ENCODE peak calls at places on chromosomes 1 and 21, in eight cellular contexts. One of them, this sample, is unnamed.
A peak's percentile ranks its signal among the peaks of the same experiment; 100 is the strongest.

GRCh38 chr21:37974081-37974480 is 57.8 kb upstream of the KCNJ6 start:
- DNase-seq in activated T-helper 1 cell treated with Interleukin-2 at 50 U/mL for 16 hours: no peak
- DNase-seq in AG10803: peak; percentile 2
- DNase-seq in astrocyte of the spinal cord: peak; percentile 32
- DNase-seq in G401: no peak
- DNase-seq in T-helper 1 cell: no peak
- DNase-seq in activated CD4-positive, alpha-beta T cell treated with anti-CD3 and anti-CD28 coated beads, Interleukin-2, amount 50 U/mL, for 1 hour: no peak
- DNase-seq in stimulated activated CD4-positive, alpha-beta T cell treated with anti-CD3 and anti-CD28 coated beads, Interleukin-2, amount 100 ng/mL, for 24 hours: no peak
- DNase-seq in this sample: no peak

GRCh38 chr1:241711326-241711725 is 59.2 kb downstream of the WDR64 start:
- DNase-seq in T-helper 1 cell: no peak
- DNase-seq in stimulated activated CD4-positive, alpha-beta T cell treated with anti-CD3 and anti-CD28 coated beads, Interleukin-2, amount 100 ng/mL, for 24 hours: no peak
- DNase-seq in astrocyte of the spinal cord: no peak
- DNase-seq in G401: no peak
- DNase-seq in activated T-helper 1 cell treated with Interleukin-2 at 50 U/mL for 16 hours: no peak
- DNase-seq in activated CD4-positive, alpha-beta T cell treated with anti-CD3 and anti-CD28 coated beads, Interleukin-2, amount 50 U/mL, for 1 hour: no peak
- DNase-seq in AG10803: no peak
- DNase-seq in this sample: no peak

GRCh38 chr1:20732071-20732587 is 374 bp downstream of the SH2D5 start:
- DNase-seq in stimulated activated CD4-positive, alpha-beta T cell treated with anti-CD3 and anti-CD28 coated beads, Interleukin-2, amount 100 ng/mL, for 24 hours: peak; percentile 73
- DNase-seq in T-helper 1 cell: peak; percentile 33
- DNase-seq in activated T-helper 1 cell treated with Interleukin-2 at 50 U/mL for 16 hours: peak; percentile 20
- DNase-seq in G401: peak; percentile 68
- DNase-seq in astrocyte of the spinal cord: peak; percentile 56
- DNase-seq in AG10803: peak; percentile 52
- DNase-seq in activated CD4-positive, alpha-beta T cell treated with anti-CD3 and anti-CD28 coated beads, Interleukin-2, amount 50 U/mL, for 1 hour: peak; percentile 39
- DNase-seq in this sample: peak; percentile 71

GRCh38 chr1:203167913-203168200 is 7.8 kb downstream of the MYBPH start:
- DNase-seq in astrocyte of the spinal cord: no peak
- DNase-seq in T-helper 1 cell: no peak
- DNase-seq in AG10803: no peak
- DNase-seq in activated T-helper 1 cell treated with Interleukin-2 at 50 U/mL for 16 hours: no peak
- DNase-seq in activated CD4-positive, alpha-beta T cell treated with anti-CD3 and anti-CD28 coated beads, Interleukin-2, amount 50 U/mL, for 1 hour: no peak
- DNase-seq in stimulated activated CD4-positive, alpha-beta T cell treated with anti-CD3 and anti-CD28 coated beads, Interleukin-2, amount 100 ng/mL, for 24 hours: no peak
- DNase-seq in G401: no peak
- DNase-seq in this sample: no peak

GRCh38 chr1:58287894-58288623 is 258.5 kb downstream of the OMA1 start:
- DNase-seq in T-helper 1 cell: no peak
- DNase-seq in activated T-helper 1 cell treated with Interleukin-2 at 50 U/mL for 16 hours: no peak
- DNase-seq in stimulated activated CD4-positive, alpha-beta T cell treated with anti-CD3 and anti-CD28 coated beads, Interleukin-2, amount 100 ng/mL, for 24 hours: no peak
- DNase-seq in G401: no peak
- DNase-seq in astrocyte of the spinal cord: no peak
- DNase-seq in activated CD4-positive, alpha-beta T cell treated with anti-CD3 and anti-CD28 coated beads, Interleukin-2, amount 50 U/mL, for 1 hour: no peak
- DNase-seq in AG10803: no peak
- DNase-seq in this sample: no peak

GRCh38 chr1:27137022-27137542 is 17.8 kb downstream of the SLC9A1 start:
- DNase-seq in stimulated activated CD4-positive, alpha-beta T cell treated with anti-CD3 and anti-CD28 coated beads, Interleukin-2, amount 100 ng/mL, for 24 hours: peak; percentile 80
- DNase-seq in astrocyte of the spinal cord: no peak
- DNase-seq in AG10803: no peak
- DNase-seq in activated T-helper 1 cell treated with Interleukin-2 at 50 U/mL for 16 hours: peak; percentile 66
- DNase-seq in activated CD4-positive, alpha-beta T cell treated with anti-CD3 and anti-CD28 coated beads, Interleukin-2, amount 50 U/mL, for 1 hour: peak; percentile 70
- DNase-seq in T-helper 1 cell: peak; percentile 68
- DNase-seq in G401: peak; percentile 71
- DNase-seq in this sample: peak; percentile 63

GRCh38 chr1:103489881-103490280 is 35.6 kb upstream of the RNPC3 start:
- DNase-seq in activated CD4-positive, alpha-beta T cell treated with anti-CD3 and anti-CD28 coated beads, Interleukin-2, amount 50 U/mL, for 1 hour: no peak
- DNase-seq in stimulated activated CD4-positive, alpha-beta T cell treated with anti-CD3 and anti-CD28 coated beads, Interleukin-2, amount 100 ng/mL, for 24 hours: no peak
- DNase-seq in activated T-helper 1 cell treated with Interleukin-2 at 50 U/mL for 16 hours: no peak
- DNase-seq in G401: no peak
- DNase-seq in T-helper 1 cell: no peak
- DNase-seq in astrocyte of the spinal cord: peak; percentile 21
- DNase-seq in AG10803: peak; percentile 13
- DNase-seq in this sample: no peak

GRCh38 chr1:17235135-17235880 is 13.6 kb upstream of the PADI3 start:
- DNase-seq in AG10803: no peak
- DNase-seq in activated CD4-positive, alpha-beta T cell treated with anti-CD3 and anti-CD28 coated beads, Interleukin-2, amount 50 U/mL, for 1 hour: no peak
- DNase-seq in astrocyte of the spinal cord: no peak
- DNase-seq in T-helper 1 cell: no peak
- DNase-seq in G401: no peak
- DNase-seq in stimulated activated CD4-positive, alpha-beta T cell treated with anti-CD3 and anti-CD28 coated beads, Interleukin-2, amount 100 ng/mL, for 24 hours: no peak
- DNase-seq in activated T-helper 1 cell treated with Interleukin-2 at 50 U/mL for 16 hours: no peak
- DNase-seq in this sample: no peak

GRCh38 chr1:29975036-29975694 is 738.8 kb downstream of the PTPRU start:
- DNase-seq in activated CD4-positive, alpha-beta T cell treated with anti-CD3 and anti-CD28 coated beads, Interleukin-2, amount 50 U/mL, for 1 hour: no peak
- DNase-seq in G401: no peak
- DNase-seq in astrocyte of the spinal cord: peak; percentile 47
- DNase-seq in stimulated activated CD4-positive, alpha-beta T cell treated with anti-CD3 and anti-CD28 coated beads, Interleukin-2, amount 100 ng/mL, for 24 hours: no peak
- DNase-seq in AG10803: peak; percentile 34
- DNase-seq in activated T-helper 1 cell treated with Interleukin-2 at 50 U/mL for 16 hours: no peak
- DNase-seq in T-helper 1 cell: no peak
- DNase-seq in this sample: no peak

GRCh38 chr1:153227810-153228209 is 10.4 kb downstream of the PRR9 start:
- DNase-seq in activated T-helper 1 cell treated with Interleukin-2 at 50 U/mL for 16 hours: no peak
- DNase-seq in G401: no peak
- DNase-seq in activated CD4-positive, alpha-beta T cell treated with anti-CD3 and anti-CD28 coated beads, Interleukin-2, amount 50 U/mL, for 1 hour: no peak
- DNase-seq in astrocyte of the spinal cord: no peak
- DNase-seq in T-helper 1 cell: no peak
- DNase-seq in stimulated activated CD4-positive, alpha-beta T cell treated with anti-CD3 and anti-CD28 coated beads, Interleukin-2, amount 100 ng/mL, for 24 hours: no peak
- DNase-seq in AG10803: no peak
- DNase-seq in this sample: no peak

GRCh38 chr1:161954466-161954865 is 69.2 kb downstream of the OLFML2B start:
- DNase-seq in stimulated activated CD4-positive, alpha-beta T cell treated with anti-CD3 and anti-CD28 coated beads, Interleukin-2, amount 100 ng/mL, for 24 hours: no peak
- DNase-seq in astrocyte of the spinal cord: peak; percentile 30
- DNase-seq in G401: no peak
- DNase-seq in activated CD4-positive, alpha-beta T cell treated with anti-CD3 and anti-CD28 coated beads, Interleukin-2, amount 50 U/mL, for 1 hour: no peak
- DNase-seq in AG10803: peak; percentile 58
- DNase-seq in T-helper 1 cell: no peak
- DNase-seq in activated T-helper 1 cell treated with Interleukin-2 at 50 U/mL for 16 hours: no peak
- DNase-seq in this sample: no peak

GRCh38 chr1:74790453-74790852 is 57.5 kb downstream of the TYW3 start:
- DNase-seq in activated CD4-positive, alpha-beta T cell treated with anti-CD3 and anti-CD28 coated beads, Interleukin-2, amount 50 U/mL, for 1 hour: no peak
- DNase-seq in G401: no peak
- DNase-seq in T-helper 1 cell: no peak
- DNase-seq in activated T-helper 1 cell treated with Interleukin-2 at 50 U/mL for 16 hours: no peak
- DNase-seq in astrocyte of the spinal cord: no peak
- DNase-seq in AG10803: no peak
- DNase-seq in stimulated activated CD4-positive, alpha-beta T cell treated with anti-CD3 and anti-CD28 coated beads, Interleukin-2, amount 100 ng/mL, for 24 hours: no peak
- DNase-seq in this sample: no peak

GRCh38 chr1:70656371-70656770 is 245.3 kb downstream of the CTH start:
- DNase-seq in T-helper 1 cell: no peak
- DNase-seq in stimulated activated CD4-positive, alpha-beta T cell treated with anti-CD3 and anti-CD28 coated beads, Interleukin-2, amount 100 ng/mL, for 24 hours: no peak
- DNase-seq in G401: no peak
- DNase-seq in AG10803: peak; percentile 50
- DNase-seq in astrocyte of the spinal cord: no peak
- DNase-seq in activated CD4-positive, alpha-beta T cell treated with anti-CD3 and anti-CD28 coated beads, Interleukin-2, amount 50 U/mL, for 1 hour: no peak
- DNase-seq in activated T-helper 1 cell treated with Interleukin-2 at 50 U/mL for 16 hours: no peak
- DNase-seq in this sample: no peak

GRCh38 chr1:230772457-230773395 is 25.5 kb downstream of the CAPN9 start:
- DNase-seq in activated CD4-positive, alpha-beta T cell treated with anti-CD3 and anti-CD28 coated beads, Interleukin-2, amount 50 U/mL, for 1 hour: no peak
- DNase-seq in astrocyte of the spinal cord: peak; percentile 26
- DNase-seq in G401: peak; percentile 93
- DNase-seq in stimulated activated CD4-positive, alpha-beta T cell treated with anti-CD3 and anti-CD28 coated beads, Interleukin-2, amount 100 ng/mL, for 24 hours: no peak
- DNase-seq in AG10803: peak; percentile 69
- DNase-seq in activated T-helper 1 cell treated with Interleukin-2 at 50 U/mL for 16 hours: no peak
- DNase-seq in T-helper 1 cell: no peak
- DNase-seq in this sample: peak; percentile 92

GRCh38 chr1:117824612-117825011 is 104.8 kb downstream of the GDAP2 start:
- DNase-seq in astrocyte of the spinal cord: peak; percentile 62
- DNase-seq in activated CD4-positive, alpha-beta T cell treated with anti-CD3 and anti-CD28 coated beads, Interleukin-2, amount 50 U/mL, for 1 hour: no peak
- DNase-seq in G401: no peak
- DNase-seq in stimulated activated CD4-positive, alpha-beta T cell treated with anti-CD3 and anti-CD28 coated beads, Interleukin-2, amount 100 ng/mL, for 24 hours: no peak
- DNase-seq in AG10803: peak; percentile 74
- DNase-seq in T-helper 1 cell: no peak
- DNase-seq in activated T-helper 1 cell treated with Interleukin-2 at 50 U/mL for 16 hours: no peak
- DNase-seq in this sample: no peak

GRCh38 chr1:161934278-161934608 is 89.4 kb downstream of the OLFML2B start:
- DNase-seq in activated CD4-positive, alpha-beta T cell treated with anti-CD3 and anti-CD28 coated beads, Interleukin-2, amount 50 U/mL, for 1 hour: no peak
- DNase-seq in AG10803: peak; percentile 34
- DNase-seq in stimulated activated CD4-positive, alpha-beta T cell treated with anti-CD3 and anti-CD28 coated beads, Interleukin-2, amount 100 ng/mL, for 24 hours: no peak
- DNase-seq in T-helper 1 cell: peak; percentile 2
- DNase-seq in G401: no peak
- DNase-seq in activated T-helper 1 cell treated with Interleukin-2 at 50 U/mL for 16 hours: no peak
- DNase-seq in astrocyte of the spinal cord: no peak
- DNase-seq in this sample: no peak

GRCh38 chr1:55213029-55213884 is 1.9 kb downstream of the USP24 start:
- DNase-seq in G401: peak; percentile 58
- DNase-seq in AG10803: no peak
- DNase-seq in stimulated activated CD4-positive, alpha-beta T cell treated with anti-CD3 and anti-CD28 coated beads, Interleukin-2, amount 100 ng/mL, for 24 hours: no peak
- DNase-seq in astrocyte of the spinal cord: no peak
- DNase-seq in activated T-helper 1 cell treated with Interleukin-2 at 50 U/mL for 16 hours: no peak
- DNase-seq in activated CD4-positive, alpha-beta T cell treated with anti-CD3 and anti-CD28 coated beads, Interleukin-2, amount 50 U/mL, for 1 hour: no peak
- DNase-seq in T-helper 1 cell: no peak
- DNase-seq in this sample: peak; percentile 54

GRCh38 chr1:55483523-55483922 is 268.4 kb upstream of the USP24 start:
- DNase-seq in T-helper 1 cell: no peak
- DNase-seq in G401: no peak
- DNase-seq in astrocyte of the spinal cord: no peak
- DNase-seq in stimulated activated CD4-positive, alpha-beta T cell treated with anti-CD3 and anti-CD28 coated beads, Interleukin-2, amount 100 ng/mL, for 24 hours: no peak
- DNase-seq in activated CD4-positive, alpha-beta T cell treated with anti-CD3 and anti-CD28 coated beads, Interleukin-2, amount 50 U/mL, for 1 hour: no peak
- DNase-seq in activated T-helper 1 cell treated with Interleukin-2 at 50 U/mL for 16 hours: no peak
- DNase-seq in AG10803: no peak
- DNase-seq in this sample: no peak

GRCh38 chr1:69328186-69328585 is 239.5 kb upstream of the LRRC7 start:
- DNase-seq in activated T-helper 1 cell treated with Interleukin-2 at 50 U/mL for 16 hours: no peak
- DNase-seq in AG10803: no peak
- DNase-seq in activated CD4-positive, alpha-beta T cell treated with anti-CD3 and anti-CD28 coated beads, Interleukin-2, amount 50 U/mL, for 1 hour: no peak
- DNase-seq in T-helper 1 cell: no peak
- DNase-seq in G401: no peak
- DNase-seq in astrocyte of the spinal cord: no peak
- DNase-seq in stimulated activated CD4-positive, alpha-beta T cell treated with anti-CD3 and anti-CD28 coated beads, Interleukin-2, amount 100 ng/mL, for 24 hours: no peak
- DNase-seq in this sample: no peak

GRCh38 chr21:28615276-28615675 is 377.4 kb downstream of the LTN1 start:
- DNase-seq in activated T-helper 1 cell treated with Interleukin-2 at 50 U/mL for 16 hours: no peak
- DNase-seq in activated CD4-positive, alpha-beta T cell treated with anti-CD3 and anti-CD28 coated beads, Interleukin-2, amount 50 U/mL, for 1 hour: no peak
- DNase-seq in T-helper 1 cell: no peak
- DNase-seq in astrocyte of the spinal cord: peak; percentile 77
- DNase-seq in AG10803: peak; percentile 85
- DNase-seq in G401: no peak
- DNase-seq in stimulated activated CD4-positive, alpha-beta T cell treated with anti-CD3 and anti-CD28 coated beads, Interleukin-2, amount 100 ng/mL, for 24 hours: no peak
- DNase-seq in this sample: no peak

GRCh38 chr1:17673335-17674075 is 81.6 kb upstream of the ACTL8 start:
- DNase-seq in AG10803: no peak
- DNase-seq in activated T-helper 1 cell treated with Interleukin-2 at 50 U/mL for 16 hours: no peak
- DNase-seq in G401: peak; percentile 69
- DNase-seq in stimulated activated CD4-positive, alpha-beta T cell treated with anti-CD3 and anti-CD28 coated beads, Interleukin-2, amount 100 ng/mL, for 24 hours: no peak
- DNase-seq in astrocyte of the spinal cord: no peak
- DNase-seq in activated CD4-positive, alpha-beta T cell treated with anti-CD3 and anti-CD28 coated beads, Interleukin-2, amount 50 U/mL, for 1 hour: no peak
- DNase-seq in T-helper 1 cell: no peak
- DNase-seq in this sample: peak; percentile 58

GRCh38 chr1:47898156-47898825 is 98.9 kb downstream of the TRABD2B start:
- DNase-seq in activated T-helper 1 cell treated with Interleukin-2 at 50 U/mL for 16 hours: no peak
- DNase-seq in T-helper 1 cell: no peak
- DNase-seq in G401: no peak
- DNase-seq in AG10803: no peak
- DNase-seq in activated CD4-positive, alpha-beta T cell treated with anti-CD3 and anti-CD28 coated beads, Interleukin-2, amount 50 U/mL, for 1 hour: no peak
- DNase-seq in stimulated activated CD4-positive, alpha-beta T cell treated with anti-CD3 and anti-CD28 coated beads, Interleukin-2, amount 100 ng/mL, for 24 hours: no peak
- DNase-seq in astrocyte of the spinal cord: no peak
- DNase-seq in this sample: no peak

GRCh38 chr1:43304771-43305300 is 4.1 kb downstream of the TIE1 start:
- DNase-seq in astrocyte of the spinal cord: no peak
- DNase-seq in stimulated activated CD4-positive, alpha-beta T cell treated with anti-CD3 and anti-CD28 coated beads, Interleukin-2, amount 100 ng/mL, for 24 hours: no peak
- DNase-seq in AG10803: no peak
- DNase-seq in activated CD4-positive, alpha-beta T cell treated with anti-CD3 and anti-CD28 coated beads, Interleukin-2, amount 50 U/mL, for 1 hour: no peak
- DNase-seq in T-helper 1 cell: no peak
- DNase-seq in G401: no peak
- DNase-seq in activated T-helper 1 cell treated with Interleukin-2 at 50 U/mL for 16 hours: no peak
- DNase-seq in this sample: no peak

GRCh38 chr1:166839600-166840308 is 479 bp downstream of the POGK start:
- DNase-seq in G401: peak; percentile 58
- DNase-seq in T-helper 1 cell: peak; percentile 43
- DNase-seq in activated CD4-positive, alpha-beta T cell treated with anti-CD3 and anti-CD28 coated beads, Interleukin-2, amount 50 U/mL, for 1 hour: peak; percentile 57
- DNase-seq in activated T-helper 1 cell treated with Interleukin-2 at 50 U/mL for 16 hours: peak; percentile 47
- DNase-seq in astrocyte of the spinal cord: peak; percentile 20
- DNase-seq in AG10803: peak; percentile 38
- DNase-seq in stimulated activated CD4-positive, alpha-beta T cell treated with anti-CD3 and anti-CD28 coated beads, Interleukin-2, amount 100 ng/mL, for 24 hours: peak; percentile 70
- DNase-seq in this sample: peak; percentile 53

GRCh38 chr1:96660503-96660902 is 61.1 kb upstream of the PTBP2 start:
- DNase-seq in activated CD4-positive, alpha-beta T cell treated with anti-CD3 and anti-CD28 coated beads, Interleukin-2, amount 50 U/mL, for 1 hour: no peak
- DNase-seq in activated T-helper 1 cell treated with Interleukin-2 at 50 U/mL for 16 hours: no peak
- DNase-seq in AG10803: peak; percentile 38
- DNase-seq in T-helper 1 cell: no peak
- DNase-seq in G401: no peak
- DNase-seq in stimulated activated CD4-positive, alpha-beta T cell treated with anti-CD3 and anti-CD28 coated beads, Interleukin-2, amount 100 ng/mL, for 24 hours: no peak
- DNase-seq in astrocyte of the spinal cord: peak; percentile 22
- DNase-seq in this sample: no peak

GRCh38 chr1:154609398-154610380 is 1.7 kb upstream of the ADAR start:
- DNase-seq in activated CD4-positive, alpha-beta T cell treated with anti-CD3 and anti-CD28 coated beads, Interleukin-2, amount 50 U/mL, for 1 hour: peak; percentile 46
- DNase-seq in AG10803: peak; percentile 32
- DNase-seq in activated T-helper 1 cell treated with Interleukin-2 at 50 U/mL for 16 hours: peak; percentile 32
- DNase-seq in astrocyte of the spinal cord: no peak
- DNase-seq in stimulated activated CD4-positive, alpha-beta T cell treated with anti-CD3 and anti-CD28 coated beads, Interleukin-2, amount 100 ng/mL, for 24 hours: peak; percentile 55
- DNase-seq in T-helper 1 cell: peak; percentile 53
- DNase-seq in G401: no peak
- DNase-seq in this sample: no peak

GRCh38 chr1:227789042-227789880 is 26.2 kb upstream of the PRSS38 start:
- DNase-seq in activated CD4-positive, alpha-beta T cell treated with anti-CD3 and anti-CD28 coated beads, Interleukin-2, amount 50 U/mL, for 1 hour: no peak
- DNase-seq in astrocyte of the spinal cord: peak; percentile 23
- DNase-seq in stimulated activated CD4-positive, alpha-beta T cell treated with anti-CD3 and anti-CD28 coated beads, Interleukin-2, amount 100 ng/mL, for 24 hours: no peak
- DNase-seq in T-helper 1 cell: no peak
- DNase-seq in AG10803: no peak
- DNase-seq in G401: peak; percentile 86
- DNase-seq in activated T-helper 1 cell treated with Interleukin-2 at 50 U/mL for 16 hours: no peak
- DNase-seq in this sample: peak; percentile 82

GRCh38 chr1:20712210-20712577 is 5.6 kb downstream of the KIF17 start:
- DNase-seq in activated T-helper 1 cell treated with Interleukin-2 at 50 U/mL for 16 hours: no peak
- DNase-seq in T-helper 1 cell: no peak
- DNase-seq in activated CD4-positive, alpha-beta T cell treated with anti-CD3 and anti-CD28 coated beads, Interleukin-2, amount 50 U/mL, for 1 hour: no peak
- DNase-seq in G401: no peak
- DNase-seq in astrocyte of the spinal cord: no peak
- DNase-seq in stimulated activated CD4-positive, alpha-beta T cell treated with anti-CD3 and anti-CD28 coated beads, Interleukin-2, amount 100 ng/mL, for 24 hours: no peak
- DNase-seq in AG10803: no peak
- DNase-seq in this sample: no peak

GRCh38 chr1:247639381-247639981 is 34.1 kb downstream of the OR2G3 start:
- DNase-seq in AG10803: peak; percentile 12
- DNase-seq in stimulated activated CD4-positive, alpha-beta T cell treated with anti-CD3 and anti-CD28 coated beads, Interleukin-2, amount 100 ng/mL, for 24 hours: peak; percentile 64
- DNase-seq in astrocyte of the spinal cord: peak; percentile 81
- DNase-seq in G401: peak; percentile 14
- DNase-seq in activated T-helper 1 cell treated with Interleukin-2 at 50 U/mL for 16 hours: no peak
- DNase-seq in activated CD4-positive, alpha-beta T cell treated with anti-CD3 and anti-CD28 coated beads, Interleukin-2, amount 50 U/mL, for 1 hour: no peak
- DNase-seq in T-helper 1 cell: no peak
- DNase-seq in this sample: peak; percentile 7

GRCh38 chr1:247906504-247907047 is 11.2 kb downstream of the OR2W3 start:
- DNase-seq in AG10803: no peak
- DNase-seq in stimulated activated CD4-positive, alpha-beta T cell treated with anti-CD3 and anti-CD28 coated beads, Interleukin-2, amount 100 ng/mL, for 24 hours: peak; percentile 10
- DNase-seq in astrocyte of the spinal cord: peak; percentile 69
- DNase-seq in T-helper 1 cell: no peak
- DNase-seq in activated CD4-positive, alpha-beta T cell treated with anti-CD3 and anti-CD28 coated beads, Interleukin-2, amount 50 U/mL, for 1 hour: no peak
- DNase-seq in G401: no peak
- DNase-seq in activated T-helper 1 cell treated with Interleukin-2 at 50 U/mL for 16 hours: no peak
- DNase-seq in this sample: no peak

GRCh38 chr1:42847721-42848470 is 1.5 kb downstream of the ZNF691 start:
- DNase-seq in activated T-helper 1 cell treated with Interleukin-2 at 50 U/mL for 16 hours: no peak
- DNase-seq in G401: no peak
- DNase-seq in AG10803: no peak
- DNase-seq in T-helper 1 cell: no peak
- DNase-seq in activated CD4-positive, alpha-beta T cell treated with anti-CD3 and anti-CD28 coated beads, Interleukin-2, amount 50 U/mL, for 1 hour: no peak
- DNase-seq in astrocyte of the spinal cord: no peak
- DNase-seq in stimulated activated CD4-positive, alpha-beta T cell treated with anti-CD3 and anti-CD28 coated beads, Interleukin-2, amount 100 ng/mL, for 24 hours: peak; percentile 17
- DNase-seq in this sample: no peak

GRCh38 chr1:11990303-11991032 is 10.2 kb downstream of the MFN2 start:
- DNase-seq in astrocyte of the spinal cord: no peak
- DNase-seq in T-helper 1 cell: no peak
- DNase-seq in G401: no peak
- DNase-seq in AG10803: no peak
- DNase-seq in activated T-helper 1 cell treated with Interleukin-2 at 50 U/mL for 16 hours: no peak
- DNase-seq in activated CD4-positive, alpha-beta T cell treated with anti-CD3 and anti-CD28 coated beads, Interleukin-2, amount 50 U/mL, for 1 hour: no peak
- DNase-seq in stimulated activated CD4-positive, alpha-beta T cell treated with anti-CD3 and anti-CD28 coated beads, Interleukin-2, amount 100 ng/mL, for 24 hours: no peak
- DNase-seq in this sample: no peak

GRCh38 chr1:19559641-19560040 is 74.3 kb upstream of the CAPZB start:
- DNase-seq in T-helper 1 cell: no peak
- DNase-seq in activated T-helper 1 cell treated with Interleukin-2 at 50 U/mL for 16 hours: no peak
- DNase-seq in stimulated activated CD4-positive, alpha-beta T cell treated with anti-CD3 and anti-CD28 coated beads, Interleukin-2, amount 100 ng/mL, for 24 hours: no peak
- DNase-seq in astrocyte of the spinal cord: peak; percentile 86
- DNase-seq in AG10803: peak; percentile 78
- DNase-seq in activated CD4-positive, alpha-beta T cell treated with anti-CD3 and anti-CD28 coated beads, Interleukin-2, amount 50 U/mL, for 1 hour: no peak
- DNase-seq in G401: no peak
- DNase-seq in this sample: no peak

GRCh38 chr1:93346472-93346991 is 825 bp downstream of the DR1 start:
- DNase-seq in AG10803: peak; percentile 31
- DNase-seq in T-helper 1 cell: peak; percentile 37
- DNase-seq in activated CD4-positive, alpha-beta T cell treated with anti-CD3 and anti-CD28 coated beads, Interleukin-2, amount 50 U/mL, for 1 hour: no peak
- DNase-seq in astrocyte of the spinal cord: peak; percentile 22
- DNase-seq in stimulated activated CD4-positive, alpha-beta T cell treated with anti-CD3 and anti-CD28 coated beads, Interleukin-2, amount 100 ng/mL, for 24 hours: peak; percentile 28
- DNase-seq in activated T-helper 1 cell treated with Interleukin-2 at 50 U/mL for 16 hours: peak; percentile 21
- DNase-seq in G401: peak; percentile 46
- DNase-seq in this sample: peak; percentile 52

This sample was measured in cerebellar cortex.